ENCODE peak calls at places on chromosome 20, in four cellular contexts. K is CD4-positive, alpha-beta memory T cell; X is stimulated activated naive CD8-positive, alpha-beta T cell treated with anti-CD3 and anti-CD28 coated beads, Interleukin-15, Interleukin-2, amounts not matched to agents 100 U/mL and 50 U/mL, for 24 hours; Z is MV-4-11. J is an unnamed sample.

GRCh38 chr20:3222635-3223600 is 13.6 kb downstream of the ITPA start:
- DNase-seq in K (no peak), X (peak; percentile 32), Z (no peak), J (no peak)

GRCh38 chr20:60447703-60448102 is 489.5 kb downstream of the CDH26 start:
- DNase-seq in K (no peak), X (no peak), Z (no peak), J (no peak)

GRCh38 chr20:20603339-20603990 is 109.0 kb downstream of the RALGAPA2 start:
- DNase-seq in X (peak; percentile 7), Z (no peak), K (peak; percentile 18), J (no peak)

GRCh38 chr20:23156842-23157423 is 70.8 kb upstream of the CD93 start:
- DNase-seq in Z (no peak), X (no peak), K (no peak), J (no peak)

GRCh38 chr20:39849171-39849570 is 839.9 kb downstream of the MAFB start:
- DNase-seq in Z (no peak), X (no peak), K (no peak), J (no peak)

GRCh38 chr20:13356087-13356486 is 135.0 kb downstream of the ISM1 start:
- DNase-seq in X (no peak), Z (no peak), K (no peak), J (no peak)

GRCh38 chr20:43857932-43858331 is 56.7 kb upstream of the TOX2 start:
- DNase-seq in Z (no peak), K (no peak), X (no peak), J (no peak)

GRCh38 chr20:25226433-25227316 is 21.2 kb upstream of the PYGB start:
- DNase-seq in Z (peak; percentile 48), K (no peak), X (no peak), J (no peak)

GRCh38 chr20:51269671-51270070 is 246.8 kb upstream of the KCNG1 start:
- DNase-seq in K (no peak), Z (no peak), X (no peak), J (no peak)

GRCh38 chr20:63100926-63101699 is 94.3 kb upstream of the BHLHE23 start:
- DNase-seq in X (no peak), Z (no peak), K (peak; percentile 12), J (no peak)

GRCh38 chr20:57108742-57109141 is 157.7 kb downstream of the BMP7 start:
- DNase-seq in Z (no peak), X (no peak), K (no peak), J (no peak)

GRCh38 chr20:34110025-34111013 is 1.7 kb downstream of the EIF2S2 start:
- DNase-seq in K (peak; percentile 21), Z (peak; percentile 40), X (no peak), J (no peak)

GRCh38 chr20:32474967-32475819 is 109.9 kb downstream of the NOL4L start:
- DNase-seq in Z (no peak), X (peak; percentile 24), K (no peak), J (no peak)

GRCh38 chr20:33733654-33734576 is 2.1 kb downstream of the ZNF341 start:
- DNase-seq in Z (peak; percentile 81), X (no peak), K (no peak), J (no peak)

GRCh38 chr20:48238326-48238725 is 453.0 kb upstream of the SULF2 start:
- DNase-seq in Z (no peak), K (no peak), X (no peak), J (no peak)

GRCh38 chr20:3398681-3399252 is 8.7 kb downstream of the DNAAF9 start:
- DNase-seq in X (no peak), K (no peak), Z (no peak), J (no peak)

GRCh38 chr20:17172826-17173420 is 53.9 kb upstream of the PCSK2 start:
- DNase-seq in X (no peak), K (no peak), Z (no peak), J (no peak)

GRCh38 chr20:19738936-19739335 is 19.1 kb upstream of the RIN2 start:
- DNase-seq in Z (no peak), K (no peak), X (no peak), J (no peak)

GRCh38 chr20:61909821-61910220 is 155.9 kb downstream of the TAF4 start:
- DNase-seq in K (no peak), Z (no peak), X (no peak), J (no peak)

GRCh38 chr20:32674362-32674789 is 635 bp upstream of the C20orf203 start:
- DNase-seq in Z (peak; percentile 90), X (peak; percentile 81), K (peak; percentile 65), J (no peak)

GRCh38 chr20:6235510-6235909 is 112.7 kb upstream of the FERMT1 start:
- DNase-seq in K (no peak), Z (no peak), X (no peak), J (no peak)

GRCh38 chr20:11274137-11274536 is 600.3 kb upstream of the JAG1 start:
- DNase-seq in X (no peak), K (no peak), Z (peak; percentile 43), J (no peak)

GRCh38 chr20:56400001-56400640 is 7.7 kb downstream of the CSTF1 start:
- DNase-seq in Z (peak; percentile 50), K (peak; percentile 70), X (peak; percentile 67), J (no peak)

GRCh38 chr20:6231551-6231950 is 108.7 kb upstream of the FERMT1 start:
- DNase-seq in X (no peak), Z (peak; percentile 58), K (no peak), J (no peak)

GRCh38 chr20:45934046-45934586 is 367 bp upstream of the PCIF1 start:
- DNase-seq in X (peak; percentile 72), K (no peak), Z (peak; percentile 45), J (no peak)

GRCh38 chr20:16381444-16381843 is 191.8 kb downstream of the KIF16B start:
- DNase-seq in X (no peak), Z (no peak), K (no peak), J (no peak)

GRCh38 chr20:7031222-7031621 is 263.7 kb downstream of the BMP2 start:
- DNase-seq in Z (no peak), X (no peak), K (no peak), J (no peak)

GRCh38 chr20:4569882-4570281 is 151.8 kb upstream of the PRND start:
- DNase-seq in K (no peak), X (no peak), Z (no peak), J (no peak)

GRCh38 chr20:47480705-47481104 is 21.0 kb upstream of the NCOA3 start:
- DNase-seq in K (no peak), Z (no peak), X (no peak), J (no peak)

GRCh38 chr20:237479-237878 is 10.4 kb downstream of the DEFB129 start:
- DNase-seq in X (peak; percentile 33), K (no peak), Z (peak; percentile 74), J (no peak)

GRCh38 chr20:40688129-40689099 is 622 bp downstream of the MAFB start:
- DNase-seq in Z (no peak), K (no peak), X (no peak), J (no peak)

GRCh38 chr20:24747015-24747712 is 201.9 kb upstream of the CST7 start:
- DNase-seq in X (no peak), Z (no peak), K (no peak), J (no peak)

J was measured in esophagus squamous epithelium.